ENCODE peak calls at places on chromosome 14, in five cellular contexts. Z, S, O, P and R are unnamed samples.

GRCh38 chr14:54711812-54712211 is 144.9 kb downstream of the SAMD4A start:
- DNase-seq in O (no peak), P (no peak), S (no peak), Z (no peak), R (no peak)

GRCh38 chr14:23602181-23603095 is 23.8 kb upstream of the JPH4 start:
- DNase-seq in S (no peak), P (no peak), O (no peak), Z (peak; percentile 35), R (no peak)

GRCh38 chr14:69424139-69424923 is 25.8 kb downstream of the SLC39A9 start:
- DNase-seq in S (no peak), Z (no peak), P (no peak), O (peak; percentile 12), R (no peak)

GRCh38 chr14:104683653-104684448 is 5.6 kb upstream of the INF2 start:
- DNase-seq in P (peak; percentile 70), S (no peak), O (no peak), Z (no peak), R (no peak)

GRCh38 chr14:98028156-98028555 is 1231.0 kb downstream of the VRK1 start:
- DNase-seq in Z (no peak), O (no peak), S (no peak), P (no peak), R (no peak)

GRCh38 chr14:39108791-39109190 is 5.3 kb upstream of the GEMIN2 start:
- DNase-seq in S (no peak), O (no peak), P (no peak), Z (no peak), R (no peak)

GRCh38 chr14:95655461-95655860 is 30.8 kb upstream of the TCL1B start:
- DNase-seq in Z (no peak), O (no peak), S (no peak), P (no peak), R (no peak)

GRCh38 chr14:76908834-76909233 is 82.6 kb downstream of the LRRC74A start:
- DNase-seq in S (no peak), P (no peak), Z (no peak), O (no peak), R (no peak)

GRCh38 chr14:99727096-99727870 is 43.2 kb downstream of the CYP46A1 start:
- DNase-seq in P (peak; percentile 53), O (no peak), Z (no peak), S (no peak), R (peak; percentile 4)

GRCh38 chr14:70905316-70905715 is 1.9 kb upstream of the PCNX1 start:
- DNase-seq in S (no peak), P (peak; percentile 51), O (peak; percentile 97), Z (peak; percentile 20), R (peak; percentile 67)

GRCh38 chr14:67510121-67510520 is 21.6 kb upstream of the TMEM229B start:
- DNase-seq in Z (peak; percentile 32), O (peak; percentile 21), P (no peak), S (no peak), R (no peak)

DNA sequence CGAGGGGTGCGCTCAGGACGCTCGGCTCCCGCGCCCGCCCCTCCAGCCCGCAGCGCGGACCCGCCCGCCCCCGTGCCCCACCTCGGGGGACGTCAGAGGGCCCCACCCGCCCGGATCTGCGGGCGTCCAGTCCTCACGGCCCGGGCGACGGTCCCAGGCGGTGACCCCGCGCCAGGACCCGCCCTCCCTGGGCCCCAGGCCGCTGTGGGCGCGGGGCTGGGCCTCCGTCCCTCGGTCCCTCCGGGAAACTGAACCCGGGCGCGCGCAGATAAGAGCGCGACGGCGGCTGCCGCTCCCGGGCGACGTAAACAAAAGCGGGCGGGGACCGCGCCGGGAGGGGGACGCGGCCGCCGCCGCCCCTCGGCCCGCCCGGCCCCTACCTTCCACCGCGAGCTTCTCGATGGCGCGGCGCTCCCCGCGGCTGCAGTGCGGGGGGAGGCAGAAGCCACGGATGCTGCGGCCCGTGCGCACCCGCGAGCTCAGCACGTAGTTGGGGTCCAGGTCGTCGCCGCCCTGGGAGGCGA is 1.1 kb downstream of the CKB start:
- DNase-seq in O (no peak), Z (no peak), S (no peak), P (no peak), R (peak; percentile 73)
- H3K4me3 ChIP-seq in O (no peak overlapping the region), Z (peak overlapping the region; percentile 41), S (peak overlapping the region; percentile 91), P (peak overlapping the region; percentile 57), R (peak overlapping the region; percentile 93)

GRCh38 chr14:20350280-20350679 is 6.8 kb downstream of the PARP2 start:
- DNase-seq in O (no peak), S (no peak), P (no peak), Z (no peak), R (no peak)
- TF ChIP-seq CTCF in O (no peak), S (no peak), P (no peak), Z (no peak), R (no peak)

GRCh38 chr14:89409961-89410360 is 7.1 kb downstream of the FOXN3 start:
- DNase-seq in O (no peak), S (no peak), Z (no peak), P (no peak), R (no peak)
- H3K27ac ChIP-seq in O (no peak overlapping the region), S (peak overlapping the region; percentile 33), Z (no peak overlapping the region), P (peak overlapping the region; percentile 65), R (no peak overlapping the region)

GRCh38 chr14:74618078-74618952 is 6.3 kb upstream of the LTBP2 start:
- DNase-seq in Z (peak; percentile 67), O (peak; percentile 70), S (no peak), P (peak; percentile 70), R (no peak)
- H3K4me3 ChIP-seq in Z (no peak overlapping the region), O (no peak overlapping the region), S (no peak overlapping the region), P (no peak overlapping the region), R (no peak overlapping the region)

DNA sequence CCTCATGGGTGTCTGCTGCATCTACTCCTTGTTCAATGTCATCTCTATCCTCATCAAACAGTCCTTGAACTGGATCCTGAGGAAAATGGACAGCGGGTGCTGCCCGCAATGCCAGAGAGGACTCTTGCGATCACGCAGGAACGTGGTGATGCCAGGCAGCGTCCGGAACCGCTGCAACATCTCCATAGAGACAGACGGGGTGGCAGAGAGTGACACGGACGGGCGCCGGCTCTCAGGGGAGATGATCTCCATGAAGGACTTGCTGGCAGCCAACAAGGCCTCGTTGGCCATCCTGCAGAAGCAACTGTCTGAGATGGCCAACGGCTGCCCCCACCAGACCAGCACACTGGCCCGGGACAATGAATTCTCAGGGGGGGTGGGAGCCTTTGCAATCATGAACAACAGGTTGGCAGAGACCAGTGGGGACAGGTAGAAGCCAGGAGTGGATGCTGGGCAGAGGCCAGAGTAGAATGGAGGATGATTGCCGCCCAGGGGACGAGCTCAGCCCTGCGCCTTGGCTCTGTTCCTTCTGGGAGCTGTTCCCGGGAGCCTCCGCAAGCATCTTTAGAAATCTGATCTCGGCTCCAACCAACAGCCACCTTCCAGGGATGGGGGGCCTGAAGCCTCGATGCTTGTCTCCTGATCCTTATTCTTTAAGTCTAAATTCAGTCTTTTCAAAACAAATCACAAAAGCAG is 71.6 kb upstream of the PSMC1 start:
- DNase-seq in Z (no peak), O (no peak), P (peak; percentile 69), S (no peak), R (no peak)
- TF ChIP-seq CTCF in Z (no peak), O (no peak), P (no peak), S (no peak), R (no peak)

GRCh38 chr14:75770635-75771034 is 109.6 kb downstream of the TTLL5 start:
- DNase-seq in S (no peak), P (no peak), O (no peak), Z (no peak), R (no peak)
- H3K27ac ChIP-seq in S (no peak overlapping the region), P (no peak overlapping the region), O (no peak overlapping the region), Z (no peak overlapping the region), R (no peak overlapping the region)